ENCODE peak calls at places on chromosomes 13 and 19, in five cellular contexts. L is aorta; J is left lung; N is effector memory CD8-positive, alpha-beta T cell; Y is A549. H is an unnamed sample.
A peak's percentile ranks its signal among the peaks of the same experiment; 100 is the strongest.

GRCh38 chr13:46698015-46698414 is 98.9 kb downstream of the ESD start:
- ATAC-seq in N (no peak), L (peak; percentile 90), Y (no peak), J (no peak), H (no peak)

GRCh38 chr13:34698953-34699352 is 243.1 kb upstream of the NBEA start:
- ATAC-seq in N (no peak), Y (no peak), J (peak; percentile 36), L (no peak), H (no peak)

GRCh38 chr13:42373048-42373812 is 101.3 kb downstream of the AKAP11 start:
- ATAC-seq in L (no peak), J (no peak), N (no peak), Y (no peak), H (no peak)

GRCh38 chr13:25727250-25727649 is 324.6 kb downstream of the SHISA2 start:
- ATAC-seq in N (no peak), J (peak; percentile 96), L (no peak), Y (no peak), H (no peak)

GRCh38 chr13:94009696-94010095 is 469.8 kb downstream of the DCT start:
- ATAC-seq in J (no peak), L (no peak), N (no peak), Y (no peak), H (peak; percentile 81)

GRCh38 chr13:80338781-80339577 is 1.9 kb downstream of the SPRY2 start:
- ATAC-seq in Y (peak; percentile 18), N (peak; percentile 39), J (peak; percentile 35), L (peak; percentile 77), H (peak; percentile 22)

GRCh38 chr13:41470187-41470586 is 12.8 kb downstream of the RGCC start:
- ATAC-seq in Y (no peak), J (no peak), N (no peak), L (no peak), H (no peak)

GRCh38 chr19:16316506-16316882 is 8.1 kb upstream of the KLF2 start:
- ATAC-seq in L (peak; percentile 42), J (peak; percentile 55), N (no peak), Y (no peak), H (peak; percentile 7)

GRCh38 chr13:78608705-78609463 is 5.5 kb upstream of the POU4F1 start:
- ATAC-seq in L (peak; percentile 31), N (no peak), J (peak; percentile 53), Y (peak; percentile 56), H (peak; percentile 35)

GRCh38 chr13:49561064-49561410 is 24.3 kb downstream of the RCBTB1 start:
- ATAC-seq in L (peak; percentile 36), Y (peak; percentile 44), J (peak; percentile 69), N (no peak), H (no peak)

GRCh38 chr19:29645911-29646310 is 19.4 kb upstream of the PLEKHF1 start:
- ATAC-seq in L (peak; percentile 59), J (peak; percentile 43), Y (peak; percentile 48), N (peak; percentile 14), H (peak; percentile 50)

GRCh38 chr13:75826391-75826790 is 190.3 kb downstream of the LMO7 start:
- ATAC-seq in J (no peak), L (no peak), N (no peak), Y (no peak), H (no peak)